ENCODE peak calls at places on chromosomes 7 and 10, in eight cellular contexts. I, G, D, F, Z, J, B and H are unnamed samples.

GRCh38 chr7:32154797-32155196 is 84.6 kb upstream of the PDE1C start:
- DNase-seq in I (peak; percentile 77), B (peak; percentile 71), F (no peak), D (no peak), G (no peak), Z (no peak), J (peak; percentile 81), H (no peak)

GRCh38 chr10:91909178-91909677 is at the start of gene FGFBP3:
- DNase-seq in Z (no peak), F (no peak), D (no peak), B (no peak), J (peak; percentile 44), G (no peak), I (peak; percentile 26), H (no peak)

GRCh38 chr10:31083765-31084184 is 52.1 kb upstream of the ZNF438 start:
- DNase-seq in F (peak; percentile 31), Z (no peak), B (no peak), D (no peak), G (no peak), I (peak; percentile 48), J (peak; percentile 48), H (no peak)

GRCh38 chr10:70418229-70418628 is 14.3 kb downstream of the EIF4EBP2 start:
- DNase-seq in J (peak; percentile 32), B (no peak), I (peak; percentile 29), Z (no peak), G (peak; percentile 19), D (no peak), F (no peak), H (no peak)

GRCh38 chr10:70736470-70736982 is 48.7 kb downstream of the TBATA start:
- DNase-seq in J (no peak), F (no peak), G (no peak), I (no peak), D (no peak), B (peak; percentile 11), Z (no peak), H (no peak)

GRCh38 chr10:59879363-59879935 is 26.9 kb downstream of the CCDC6 start:
- DNase-seq in J (no peak), Z (no peak), D (no peak), B (no peak), F (no peak), G (no peak), I (no peak), H (no peak)

GRCh38 chr7:82015751-82016150 is 245.9 kb upstream of the HGF start:
- DNase-seq in Z (no peak), J (peak; percentile 32), F (no peak), I (peak; percentile 12), B (no peak), D (no peak), G (no peak), H (no peak)

GRCh38 chr7:111138196-111138569 is 47.3 kb downstream of the LRRN3 start:
- DNase-seq in I (peak; percentile 60), B (peak; percentile 24), Z (peak; percentile 28), D (no peak), F (no peak), G (no peak), J (peak; percentile 35), H (no peak)

GRCh38 chr10:29409241-29410051 is 120.6 kb downstream of the LYZL1 start:
- DNase-seq in F (no peak), Z (peak; percentile 91), D (peak; percentile 14), B (peak; percentile 82), G (no peak), J (peak; percentile 70), I (peak; percentile 67), H (peak; percentile 45)

GRCh38 chr10:79941146-79941545 is 7.8 kb downstream of the SFTPD start:
- DNase-seq in D (no peak), B (no peak), F (no peak), I (no peak), Z (no peak), J (no peak), G (no peak), H (no peak)

GRCh38 chr10:43202657-43203490 is 64.0 kb downstream of the RASGEF1A start:
- DNase-seq in G (no peak), Z (peak; percentile 80), I (no peak), D (no peak), J (no peak), F (peak; percentile 93), B (peak; percentile 38), H (no peak)

GRCh38 chr10:12835709-12836108 is 165.8 kb downstream of the CCDC3 start:
- DNase-seq in D (no peak), J (peak; percentile 78), B (no peak), G (no peak), I (peak; percentile 50), F (no peak), Z (no peak), H (no peak)

GRCh38 chr7:16430133-16430532 is 8.8 kb upstream of the CRPPA start:
- DNase-seq in Z (no peak), F (no peak), G (no peak), J (no peak), I (no peak), D (no peak), B (no peak), H (no peak)

GRCh38 chr7:118104812-118105441 is 79.0 kb upstream of the LSM8 start:
- DNase-seq in I (peak; percentile 4), J (peak; percentile 49), G (peak; percentile 14), Z (no peak), D (no peak), B (no peak), F (no peak), H (no peak)

GRCh38 chr7:75953431-75953830 is 38.5 kb downstream of the POR start:
- DNase-seq in D (no peak), B (no peak), F (no peak), I (no peak), J (no peak), Z (no peak), G (no peak), H (no peak)

GRCh38 chr10:77501846-77502251 is 135.8 kb downstream of the KCNMA1 start:
- DNase-seq in I (peak; percentile 41), B (no peak), Z (no peak), D (no peak), J (no peak), F (no peak), G (no peak), H (no peak)

DNA sequence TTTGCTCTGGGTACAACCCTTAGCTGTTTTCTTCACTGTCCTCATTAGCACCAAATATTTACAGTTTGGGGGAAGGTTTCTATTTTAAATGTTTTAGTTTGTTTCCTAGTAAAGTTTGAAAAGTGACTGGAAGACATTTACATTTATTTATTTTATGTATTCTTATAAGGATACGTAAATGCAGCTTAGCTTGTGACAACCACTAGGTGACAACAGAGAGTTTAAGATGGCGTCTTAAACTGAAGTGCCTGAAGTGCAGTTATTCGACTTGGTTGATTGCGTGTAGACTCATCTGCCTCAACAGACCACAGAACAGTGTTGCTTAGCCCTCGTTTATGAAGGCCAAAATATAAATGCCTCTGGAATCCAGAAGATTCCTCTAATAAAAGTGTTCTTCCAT is 378.2 kb upstream of the MYO3A start:
- DNase-seq in I (no peak), Z (no peak), D (no peak), F (no peak), B (no peak), J (no peak), G (no peak), H (no peak)
- TF ChIP-seq CTCF in I (no peak), Z (no peak), D (no peak), F (no peak), B (no peak), J (no peak), G (peak; percentile 6), H (peak; percentile 20)

GRCh38 chr7:150404785-150405583 is 25.9 kb downstream of the ZNF775 start:
- DNase-seq in I (peak; percentile 91), J (peak; percentile 86), B (peak; percentile 92), G (no peak), D (peak; percentile 49), Z (peak; percentile 94), F (no peak), H (peak; percentile 88)
- TF ChIP-seq CTCF in I (no peak), J (no peak), B (peak; percentile 11), G (peak; percentile 18), D (no peak), Z (peak; percentile 7), F (peak; percentile 1), H (peak; percentile 32)

DNA sequence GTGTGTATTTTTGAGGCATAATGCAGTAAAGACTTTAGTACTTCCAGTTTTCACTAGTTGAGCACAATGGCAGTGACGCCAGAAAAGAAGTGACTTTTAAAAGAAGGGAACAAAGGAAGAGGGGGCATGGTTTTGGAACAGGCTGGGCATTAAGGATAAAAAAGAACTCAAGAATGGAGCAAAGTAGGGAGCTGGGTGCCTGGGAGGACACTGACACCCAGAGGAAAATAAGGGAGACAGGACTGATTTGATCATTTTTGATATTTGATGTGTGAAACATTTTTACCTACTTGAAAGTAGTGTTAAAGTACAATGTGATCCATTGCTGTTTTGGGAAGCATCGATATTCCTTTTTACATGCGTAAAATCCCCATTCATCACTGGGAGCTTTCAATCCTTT is 85.4 kb downstream of the ADAM12 start:
- DNase-seq in F (no peak), I (no peak), G (no peak), Z (no peak), B (no peak), J (no peak), D (no peak), H (no peak)
- TF ChIP-seq CTCF in F (no peak), I (peak; percentile 37), G (peak; percentile 18), Z (peak; percentile 15), B (peak; percentile 40), J (no peak), D (peak; percentile 28), H (no peak)

DNA sequence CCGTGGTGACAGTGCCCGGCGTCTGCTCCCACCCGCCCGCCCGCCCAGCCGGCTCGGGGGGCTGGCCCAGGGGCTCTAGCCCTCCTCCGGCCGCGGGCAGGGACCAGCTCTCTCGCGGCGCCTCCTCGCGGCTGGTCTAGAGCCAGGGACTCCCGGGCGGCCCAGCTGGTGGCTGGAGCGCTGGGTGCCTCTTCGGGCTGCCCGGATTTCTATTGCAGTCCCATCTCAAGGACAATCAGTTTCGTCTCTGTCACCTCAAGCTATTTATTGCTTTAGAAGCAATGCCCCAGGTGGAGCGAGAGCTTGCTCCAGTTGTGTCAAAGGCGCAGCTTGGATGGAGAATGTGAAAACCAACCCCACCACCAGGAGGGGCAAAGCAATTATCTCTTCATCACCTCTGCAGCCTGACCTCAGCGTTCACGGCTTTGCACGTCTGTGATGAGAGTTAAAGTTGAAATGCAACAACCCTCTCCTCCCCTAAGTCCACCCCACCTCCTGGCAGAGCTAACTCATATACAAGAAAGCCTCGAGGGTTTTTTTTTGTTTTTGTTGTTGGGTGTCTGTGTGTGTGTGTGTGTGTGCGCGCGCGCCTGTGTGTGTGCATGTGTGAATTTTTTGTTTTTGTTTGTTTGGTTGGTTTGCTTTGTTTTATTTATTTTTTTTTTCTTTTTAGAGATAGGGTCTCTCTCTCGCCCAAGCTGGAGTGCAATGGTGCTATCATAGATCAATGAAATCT is at the start of gene ITGA8:
- DNase-seq in F (no peak), J (peak; percentile 30), D (no peak), B (no peak), Z (peak; percentile 64), G (no peak), I (peak; percentile 33), H (no peak)
- TF ChIP-seq CTCF in F (peak; percentile 57), J (peak; percentile 36), D (peak; percentile 60), B (peak; percentile 50), Z (peak; percentile 37), G (peak; percentile 12), I (peak; percentile 62), H (peak; percentile 16)